ENCODE peak calls at places on chromosomes 3 and 15, in seven cellular contexts. G is nephron progenitor cell, U is iris pigment epithelial cell, R is HFFc6, F is H9, S is MCF 10A, K is lower lobe of right lung. C is an unnamed sample.

GRCh38 chr3:113287818-113288648 is 76.7 kb downstream of the BOC start:
- DNase-seq in S (peak), G (peak), K (no peak), U (peak), R (peak), F (no peak), C (peak)

GRCh38 chr3:87791248-87792027 is 267.4 kb downstream of the CGGBP1 start:
- DNase-seq in R (no peak), K (no peak), F (no peak), G (no peak), U (no peak), S (no peak), C (no peak)

GRCh38 chr15:43370975-43371974 is at the start of the genes TUBGCP4 and ZSCAN29:
- DNase-seq in R (peak), S (peak), G (peak), F (peak), U (peak), K (peak), C (peak)

GRCh38 chr15:85649372-85649771 is 145.4 kb downstream of the KLHL25 start:
- DNase-seq in R (peak), S (peak), G (no peak), K (no peak), F (no peak), U (peak), C (no peak)

GRCh38 chr3:50372349-50372748 is 13.0 kb upstream of the TMEM115 start:
- DNase-seq in R (no peak), K (no peak), U (no peak), G (no peak), F (no peak), S (no peak), C (no peak)

GRCh38 chr3:149180057-149180573 is 41.5 kb downstream of the CP start:
- DNase-seq in S (peak), F (no peak), R (peak), U (peak), G (no peak), K (peak), C (no peak)

GRCh38 chr3:60912876-60913275 is 338.4 kb downstream of the FHIT start:
- DNase-seq in K (no peak), F (no peak), U (no peak), G (no peak), R (no peak), S (peak), C (no peak)

GRCh38 chr3:106342386-106342785 is 473.6 kb upstream of the CBLB start:
- DNase-seq in U (no peak), K (no peak), S (no peak), G (no peak), R (no peak), F (no peak), C (no peak)

GRCh38 chr15:60128710-60129109 is 124.6 kb downstream of the FOXB1 start:
- DNase-seq in F (no peak), R (no peak), U (no peak), G (no peak), S (no peak), K (no peak), C (no peak)